ENCODE peak calls at places on chromosomes 5 and 9, in six cellular contexts. One of them, this sample, is unnamed.

GRCh38 chr5:141647851-141648250 is 3.4 kb downstream of the FCHSD1 start:
- DNase-seq in erythroblast: no peak
- DNase-seq in spleen: no peak
- DNase-seq in stomach: no peak
- DNase-seq in tibial nerve: no peak
- DNase-seq in adrenal gland: no peak
- DNase-seq in this sample: no peak

GRCh38 chr9:16626577-16627130 is 243.8 kb downstream of the BNC2 start:
- DNase-seq in spleen: no peak
- DNase-seq in adrenal gland: peak; percentile 13
- DNase-seq in stomach: no peak
- DNase-seq in tibial nerve: no peak
- DNase-seq in erythroblast: no peak
- DNase-seq in this sample: peak; percentile 21

GRCh38 chr9:9133526-9133925 is 1333.9 kb upstream of the DMAC1 start:
- DNase-seq in adrenal gland: no peak
- DNase-seq in erythroblast: no peak
- DNase-seq in tibial nerve: no peak
- DNase-seq in stomach: no peak
- DNase-seq in spleen: no peak
- DNase-seq in this sample: no peak

GRCh38 chr5:132839426-132840301 is 9.2 kb upstream of the SHROOM1 start:
- DNase-seq in tibial nerve: no peak
- DNase-seq in stomach: no peak
- DNase-seq in adrenal gland: no peak
- DNase-seq in spleen: no peak
- DNase-seq in erythroblast: no peak
- DNase-seq in this sample: no peak

GRCh38 chr5:129271309-129271708 is 176.8 kb downstream of the ISOC1 start:
- DNase-seq in stomach: no peak
- DNase-seq in tibial nerve: no peak
- DNase-seq in erythroblast: peak; percentile 2
- DNase-seq in adrenal gland: no peak
- DNase-seq in spleen: no peak
- DNase-seq in this sample: no peak

GRCh38 chr9:96383165-96383939 is at the start of gene SLC35D2:
- DNase-seq in spleen: peak; percentile 87
- DNase-seq in tibial nerve: peak; percentile 31
- DNase-seq in erythroblast: peak; percentile 39
- DNase-seq in stomach: peak; percentile 75
- DNase-seq in adrenal gland: peak; percentile 56
- DNase-seq in this sample: peak; percentile 93

GRCh38 chr9:95753762-95754465 is 121.6 kb upstream of the ERCC6L2 start:
- DNase-seq in erythroblast: peak; percentile 9
- DNase-seq in stomach: no peak
- DNase-seq in adrenal gland: peak; percentile 56
- DNase-seq in spleen: no peak
- DNase-seq in tibial nerve: peak; percentile 60
- DNase-seq in this sample: no peak

GRCh38 chr5:8848997-8849585 is 696.8 kb downstream of the SEMA5A start:
- DNase-seq in erythroblast: no peak
- DNase-seq in spleen: no peak
- DNase-seq in tibial nerve: no peak
- DNase-seq in stomach: no peak
- DNase-seq in adrenal gland: no peak
- DNase-seq in this sample: peak; percentile 63

GRCh38 chr9:115400801-115401200 is 282.8 kb upstream of the TNC start:
- DNase-seq in adrenal gland: no peak
- DNase-seq in spleen: no peak
- DNase-seq in erythroblast: no peak
- DNase-seq in stomach: no peak
- DNase-seq in tibial nerve: peak; percentile 40
- DNase-seq in this sample: no peak

GRCh38 chr5:151738125-151738848 is 20.1 kb downstream of the ATOX1 start:
- DNase-seq in tibial nerve: no peak
- DNase-seq in stomach: no peak
- DNase-seq in adrenal gland: peak; percentile 64
- DNase-seq in spleen: no peak
- DNase-seq in erythroblast: no peak
- DNase-seq in this sample: no peak

GRCh38 chr5:1105350-1106265 is 6.3 kb downstream of the SLC12A7 start:
- DNase-seq in stomach: peak; percentile 63
- DNase-seq in spleen: no peak
- DNase-seq in tibial nerve: no peak
- DNase-seq in adrenal gland: no peak
- DNase-seq in erythroblast: peak; percentile 90
- DNase-seq in this sample: no peak

GRCh38 chr9:131618071-131618479 is 72.8 kb downstream of the PRRT1B start:
- DNase-seq in stomach: peak; percentile 43
- DNase-seq in adrenal gland: peak; percentile 49
- DNase-seq in erythroblast: peak; percentile 69
- DNase-seq in spleen: no peak
- DNase-seq in tibial nerve: peak; percentile 45
- DNase-seq in this sample: no peak

GRCh38 chr9:131620764-131621520 is 75.6 kb downstream of the PRRT1B start:
- DNase-seq in adrenal gland: no peak
- DNase-seq in spleen: no peak
- DNase-seq in tibial nerve: no peak
- DNase-seq in stomach: no peak
- DNase-seq in erythroblast: no peak
- DNase-seq in this sample: no peak

GRCh38 chr9:131618785-131619184 is 73.5 kb downstream of the PRRT1B start:
- DNase-seq in spleen: no peak
- DNase-seq in tibial nerve: no peak
- DNase-seq in erythroblast: no peak
- DNase-seq in adrenal gland: no peak
- DNase-seq in stomach: no peak
- DNase-seq in this sample: no peak

GRCh38 chr9:131621551-131622321 is 76.4 kb downstream of the PRRT1B start:
- DNase-seq in erythroblast: no peak
- DNase-seq in tibial nerve: no peak
- DNase-seq in stomach: no peak
- DNase-seq in adrenal gland: no peak
- DNase-seq in spleen: peak; percentile 82
- DNase-seq in this sample: no peak

DNA sequence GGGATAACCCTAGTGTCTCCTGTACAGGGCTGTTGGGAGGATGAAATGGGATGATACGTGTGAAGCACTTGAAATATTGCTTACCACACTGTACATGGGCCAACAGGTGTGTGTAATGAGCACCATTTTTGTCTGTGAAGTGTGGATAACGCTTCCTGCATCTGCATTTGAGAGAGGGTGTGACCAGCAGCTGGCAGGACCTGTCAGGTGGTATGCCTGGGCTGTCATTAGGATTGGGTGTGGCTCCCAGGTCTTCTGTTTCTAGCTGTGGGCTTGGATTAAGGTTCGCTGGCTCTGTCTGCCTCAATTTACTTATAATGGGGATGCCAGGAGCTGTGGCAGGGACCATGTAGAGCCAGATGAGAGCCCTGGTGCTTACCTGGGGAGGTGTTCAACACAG is 74.4 kb downstream of the PRRT1B start:
- DNase-seq in adrenal gland: no peak
- DNase-seq in erythroblast: no peak
- DNase-seq in stomach: no peak
- DNase-seq in tibial nerve: no peak
- DNase-seq in spleen: no peak
- DNase-seq in this sample: no peak
- TF ChIP-seq POLR2A in adrenal gland: no peak
- TF ChIP-seq POLR2A in erythroblast: no peak
- TF ChIP-seq POLR2A in stomach: no peak
- TF ChIP-seq POLR2A in tibial nerve: no peak
- TF ChIP-seq POLR2A in spleen: no peak
- TF ChIP-seq POLR2A in this sample: no peak

DNA sequence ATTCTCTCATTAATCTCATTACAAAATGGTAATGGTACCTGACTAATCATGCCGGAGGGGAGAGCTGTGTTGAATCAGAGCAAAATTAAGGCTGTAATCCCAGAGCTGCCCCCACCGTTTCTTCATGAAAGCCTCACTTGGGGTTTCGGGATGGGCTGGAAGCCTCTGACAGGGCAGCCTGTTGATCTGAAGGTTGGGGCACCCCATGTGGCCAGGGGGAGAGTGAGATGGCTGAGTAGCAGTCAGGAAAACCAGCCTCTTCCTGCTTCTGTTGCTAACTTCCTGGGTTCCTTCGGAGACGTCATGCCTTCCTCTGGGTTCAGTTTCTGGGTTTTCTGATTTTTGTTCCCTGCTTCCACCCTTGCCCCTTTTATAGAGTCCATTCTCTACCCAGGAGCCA is 133.6 kb upstream of the ZNF618 start:
- DNase-seq in spleen: no peak
- DNase-seq in adrenal gland: no peak
- DNase-seq in tibial nerve: no peak
- DNase-seq in stomach: no peak
- DNase-seq in erythroblast: no peak
- DNase-seq in this sample: no peak
- TF ChIP-seq POLR2A in spleen: no peak
- TF ChIP-seq POLR2A in adrenal gland: no peak
- TF ChIP-seq POLR2A in tibial nerve: no peak
- TF ChIP-seq POLR2A in stomach: no peak
- TF ChIP-seq POLR2A in erythroblast: no peak
- TF ChIP-seq POLR2A in this sample: no peak

GRCh38 chr9:132877818-132878694 is at the start of gene AK8:
- DNase-seq in tibial nerve: peak; percentile 43
- DNase-seq in adrenal gland: peak; percentile 57
- DNase-seq in stomach: peak; percentile 78
- DNase-seq in erythroblast: peak; percentile 89
- DNase-seq in spleen: peak; percentile 92
- DNase-seq in this sample: peak; percentile 95
- TF ChIP-seq POLR2A in tibial nerve: no peak
- TF ChIP-seq POLR2A in adrenal gland: peak; percentile 11
- TF ChIP-seq POLR2A in stomach: no peak
- TF ChIP-seq POLR2A in erythroblast: peak; percentile 43
- TF ChIP-seq POLR2A in spleen: no peak
- TF ChIP-seq POLR2A in this sample: peak; percentile 47

GRCh38 chr9:92666912-92667532 is 2.9 kb downstream of the IPPK start:
- DNase-seq in spleen: peak; percentile 56
- DNase-seq in adrenal gland: no peak
- DNase-seq in stomach: no peak
- DNase-seq in erythroblast: no peak
- DNase-seq in tibial nerve: no peak
- DNase-seq in this sample: no peak

GRCh38 chr9:92669890-92670708 is at the start of gene IPPK:
- DNase-seq in stomach: peak; percentile 98
- DNase-seq in spleen: peak; percentile 99
- DNase-seq in erythroblast: peak; percentile 99
- DNase-seq in adrenal gland: peak; percentile 99
- DNase-seq in tibial nerve: peak; percentile 97
- DNase-seq in this sample: peak; percentile 97

GRCh38 chr9:92669527-92669889 is 423 bp downstream of the IPPK start:
- DNase-seq in spleen: peak; percentile 91
- DNase-seq in tibial nerve: no peak
- DNase-seq in stomach: peak; percentile 31
- DNase-seq in erythroblast: peak; percentile 50
- DNase-seq in adrenal gland: no peak
- DNase-seq in this sample: no peak

GRCh38 chr9:92671323-92671722 is 1.4 kb upstream of the IPPK start:
- DNase-seq in spleen: no peak
- DNase-seq in stomach: no peak
- DNase-seq in tibial nerve: peak; percentile 32
- DNase-seq in erythroblast: peak; percentile 38
- DNase-seq in adrenal gland: peak; percentile 80
- DNase-seq in this sample: peak; percentile 63

GRCh38 chr9:92668746-92669526 is 995 bp downstream of the IPPK start:
- DNase-seq in erythroblast: peak; percentile 42
- DNase-seq in adrenal gland: peak; percentile 82
- DNase-seq in spleen: peak; percentile 80
- DNase-seq in stomach: no peak
- DNase-seq in tibial nerve: no peak
- DNase-seq in this sample: peak; percentile 79
- TF ChIP-seq POLR2A in erythroblast: no peak
- TF ChIP-seq POLR2A in adrenal gland: peak; percentile 64
- TF ChIP-seq POLR2A in spleen: no peak
- TF ChIP-seq POLR2A in stomach: no peak
- TF ChIP-seq POLR2A in tibial nerve: no peak
- TF ChIP-seq POLR2A in this sample: no peak

GRCh38 chr5:178424141-178424855 is 165.9 kb downstream of the COL23A1 start:
- DNase-seq in tibial nerve: no peak
- DNase-seq in stomach: no peak
- DNase-seq in spleen: no peak
- DNase-seq in erythroblast: no peak
- DNase-seq in adrenal gland: no peak
- DNase-seq in this sample: no peak
- TF ChIP-seq POLR2A in tibial nerve: no peak
- TF ChIP-seq POLR2A in stomach: no peak
- TF ChIP-seq POLR2A in spleen: no peak
- TF ChIP-seq POLR2A in erythroblast: no peak
- TF ChIP-seq POLR2A in adrenal gland: no peak
- TF ChIP-seq POLR2A in this sample: no peak

DNA sequence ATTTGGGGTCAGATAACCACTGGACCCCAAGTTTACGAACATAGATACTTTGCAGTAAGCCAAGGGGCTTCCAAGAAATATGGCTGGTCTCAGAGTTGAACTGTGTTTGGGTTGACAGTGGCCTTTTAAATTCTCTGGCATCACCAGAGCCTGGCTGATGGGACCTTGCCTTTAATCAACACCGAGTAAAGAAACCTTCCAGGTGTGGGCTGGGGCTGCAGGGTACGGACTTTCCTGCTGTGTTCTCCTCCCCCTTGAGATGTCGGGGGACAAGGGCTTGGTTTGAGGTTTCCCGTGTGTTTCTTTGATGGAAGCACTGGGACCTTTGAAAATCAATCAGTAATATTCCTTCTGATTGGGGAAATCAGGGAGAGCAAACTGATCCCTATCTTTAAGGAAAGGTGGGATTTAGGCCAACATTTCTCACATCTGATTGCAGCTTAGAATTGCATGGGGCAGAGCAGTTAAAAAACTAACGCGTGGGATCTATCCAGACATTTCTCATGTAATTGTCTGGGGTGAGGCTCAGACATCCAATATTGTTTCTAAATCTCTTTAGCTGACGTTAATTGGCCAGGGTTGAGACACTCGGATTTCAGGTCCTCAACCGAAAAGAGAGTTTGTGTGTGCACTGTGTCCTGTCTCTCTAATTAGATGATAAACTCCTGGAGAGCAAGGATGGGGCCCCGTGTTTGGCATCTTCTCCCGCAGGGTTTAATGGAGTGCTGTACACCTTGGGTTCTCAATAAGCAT is 139.9 kb downstream of the MTX3 start:
- DNase-seq in tibial nerve: no peak
- DNase-seq in stomach: no peak
- DNase-seq in spleen: no peak
- DNase-seq in adrenal gland: no peak
- DNase-seq in erythroblast: no peak
- DNase-seq in this sample: no peak
- TF ChIP-seq POLR2A in tibial nerve: no peak
- TF ChIP-seq POLR2A in stomach: no peak
- TF ChIP-seq POLR2A in spleen: no peak
- TF ChIP-seq POLR2A in adrenal gland: no peak
- TF ChIP-seq POLR2A in erythroblast: no peak
- TF ChIP-seq POLR2A in this sample: no peak

GRCh38 chr5:149728303-149728702 is 1.8 kb upstream of the PPARGC1B start:
- DNase-seq in tibial nerve: no peak
- DNase-seq in stomach: peak; percentile 63
- DNase-seq in adrenal gland: no peak
- DNase-seq in erythroblast: no peak
- DNase-seq in spleen: no peak
- DNase-seq in this sample: no peak
- TF ChIP-seq POLR2A in tibial nerve: no peak
- TF ChIP-seq POLR2A in stomach: no peak
- TF ChIP-seq POLR2A in adrenal gland: no peak
- TF ChIP-seq POLR2A in erythroblast: no peak
- TF ChIP-seq POLR2A in spleen: no peak
- TF ChIP-seq POLR2A in this sample: no peak